ENCODE peak calls at places on chromosomes 2 and 18, in four cellular contexts. One of them, this sample, is unnamed.

GRCh38 chr18:46343940-46344372 is 239.8 kb downstream of the HAUS1 start:
- DNase-seq in HepG2: no peak
- DNase-seq in K562: peak
- DNase-seq in GM12878: peak
- DNase-seq in this sample: no peak

GRCh38 chr2:128731994-128732650 is 413.5 kb upstream of the HS6ST1 start:
- DNase-seq in HepG2: no peak
- DNase-seq in K562: no peak
- DNase-seq in GM12878: no peak
- DNase-seq in this sample: no peak

GRCh38 chr2:44295636-44296359 is 20.5 kb downstream of the SLC3A1 start:
- DNase-seq in HepG2: peak
- DNase-seq in K562: no peak
- DNase-seq in GM12878: no peak
- DNase-seq in this sample: no peak

GRCh38 chr2:232869138-232870001 is 694 bp upstream of the SNORC start:
- DNase-seq in HepG2: peak
- DNase-seq in K562: no peak
- DNase-seq in GM12878: no peak
- DNase-seq in this sample: no peak

GRCh38 chr18:78517973-78518372 is 461.6 kb upstream of the SALL3 start:
- DNase-seq in HepG2: no peak
- DNase-seq in K562: no peak
- DNase-seq in GM12878: no peak
- DNase-seq in this sample: no peak

GRCh38 chr2:188181439-188181838 is 110.2 kb upstream of the GULP1 start:
- DNase-seq in HepG2: no peak
- DNase-seq in K562: no peak
- DNase-seq in GM12878: no peak
- DNase-seq in this sample: no peak

GRCh38 chr2:111160758-111161157 is 40.0 kb downstream of the BCL2L11 start:
- DNase-seq in HepG2: no peak
- DNase-seq in K562: no peak
- DNase-seq in GM12878: no peak
- DNase-seq in this sample: no peak

GRCh38 chr2:37344453-37345361 is at the start of gene QPCT:
- DNase-seq in HepG2: no peak
- DNase-seq in K562: peak
- DNase-seq in GM12878: no peak
- DNase-seq in this sample: peak

GRCh38 chr2:205024822-205025518 is 479.7 kb downstream of the PARD3B start:
- DNase-seq in HepG2: peak
- DNase-seq in K562: peak
- DNase-seq in GM12878: no peak
- DNase-seq in this sample: peak

GRCh38 chr2:41482659-41483058 is 565.2 kb upstream of the PKDCC start:
- DNase-seq in HepG2: no peak
- DNase-seq in K562: no peak
- DNase-seq in GM12878: no peak
- DNase-seq in this sample: no peak

GRCh38 chr2:212099658-212100057 is 438.9 kb downstream of the ERBB4 start:
- DNase-seq in HepG2: no peak
- DNase-seq in K562: no peak
- DNase-seq in GM12878: no peak
- DNase-seq in this sample: no peak

GRCh38 chr2:177983183-177983788 is 89.3 kb downstream of the PDE11A start:
- DNase-seq in HepG2: peak
- DNase-seq in K562: peak
- DNase-seq in GM12878: no peak
- DNase-seq in this sample: peak

GRCh38 chr2:31270136-31270535 is 36.2 kb downstream of the EHD3 start:
- DNase-seq in HepG2: no peak
- DNase-seq in K562: no peak
- DNase-seq in GM12878: no peak
- DNase-seq in this sample: no peak

GRCh38 chr2:235216901-235217300 is 265.1 kb downstream of the SH3BP4 start:
- DNase-seq in HepG2: no peak
- DNase-seq in K562: no peak
- DNase-seq in GM12878: no peak
- DNase-seq in this sample: no peak

GRCh38 chr18:24031916-24032315 is 17.4 kb downstream of the TTC39C start:
- DNase-seq in HepG2: no peak
- DNase-seq in K562: no peak
- DNase-seq in GM12878: no peak
- DNase-seq in this sample: no peak

GRCh38 chr18:62939925-62940324 is 224.6 kb downstream of the PHLPP1 start:
- DNase-seq in HepG2: no peak
- DNase-seq in K562: no peak
- DNase-seq in GM12878: no peak
- DNase-seq in this sample: no peak

GRCh38 chr2:160433466-160434172 is 60.0 kb downstream of the RBMS1 start:
- DNase-seq in HepG2: no peak
- DNase-seq in K562: no peak
- DNase-seq in GM12878: no peak
- DNase-seq in this sample: no peak

GRCh38 chr18:68221116-68221724 is 493.7 kb downstream of the TMX3 start:
- DNase-seq in HepG2: no peak
- DNase-seq in K562: no peak
- DNase-seq in GM12878: no peak
- DNase-seq in this sample: no peak

GRCh38 chr18:22230403-22231042 is 61.1 kb downstream of the GATA6 start:
- DNase-seq in HepG2: no peak
- DNase-seq in K562: no peak
- DNase-seq in GM12878: no peak
- DNase-seq in this sample: no peak

GRCh38 chr2:43174368-43175186 is 51.8 kb downstream of the ZFP36L2 start:
- DNase-seq in HepG2: no peak
- DNase-seq in K562: no peak
- DNase-seq in GM12878: peak
- DNase-seq in this sample: no peak

GRCh38 chr2:151967829-151968722 is 130.8 kb downstream of the CACNB4 start:
- DNase-seq in HepG2: no peak
- DNase-seq in K562: no peak
- DNase-seq in GM12878: no peak
- DNase-seq in this sample: no peak

GRCh38 chr2:23378496-23378895 is 6.5 kb upstream of the KLHL29 start:
- DNase-seq in HepG2: no peak
- DNase-seq in K562: no peak
- DNase-seq in GM12878: no peak
- DNase-seq in this sample: no peak

GRCh38 chr2:219398721-219399333 is 11.1 kb upstream of the DNPEP start:
- DNase-seq in HepG2: peak
- DNase-seq in K562: no peak
- DNase-seq in GM12878: no peak
- DNase-seq in this sample: no peak

GRCh38 chr2:167817908-167818307 is 429.5 kb downstream of the STK39 start:
- DNase-seq in HepG2: no peak
- DNase-seq in K562: no peak
- DNase-seq in GM12878: no peak
- DNase-seq in this sample: no peak

GRCh38 chr2:201781583-201782051 is 884 bp upstream of the ALS2 start:
- DNase-seq in HepG2: no peak
- DNase-seq in K562: no peak
- DNase-seq in GM12878: no peak
- DNase-seq in this sample: peak
- TF ChIP-seq TARDBP in HepG2: no peak
- TF ChIP-seq TARDBP in K562: no peak
- TF ChIP-seq TARDBP in GM12878: no peak
- TF ChIP-seq TARDBP in this sample: no peak

GRCh38 chr2:99880148-99880983 is 262.0 kb downstream of the AFF3 start:
- DNase-seq in HepG2: no peak
- DNase-seq in K562: no peak
- DNase-seq in GM12878: no peak
- DNase-seq in this sample: no peak
- TF ChIP-seq TARDBP in HepG2: no peak
- TF ChIP-seq TARDBP in K562: no peak
- TF ChIP-seq TARDBP in GM12878: no peak
- TF ChIP-seq TARDBP in this sample: no peak

DNA sequence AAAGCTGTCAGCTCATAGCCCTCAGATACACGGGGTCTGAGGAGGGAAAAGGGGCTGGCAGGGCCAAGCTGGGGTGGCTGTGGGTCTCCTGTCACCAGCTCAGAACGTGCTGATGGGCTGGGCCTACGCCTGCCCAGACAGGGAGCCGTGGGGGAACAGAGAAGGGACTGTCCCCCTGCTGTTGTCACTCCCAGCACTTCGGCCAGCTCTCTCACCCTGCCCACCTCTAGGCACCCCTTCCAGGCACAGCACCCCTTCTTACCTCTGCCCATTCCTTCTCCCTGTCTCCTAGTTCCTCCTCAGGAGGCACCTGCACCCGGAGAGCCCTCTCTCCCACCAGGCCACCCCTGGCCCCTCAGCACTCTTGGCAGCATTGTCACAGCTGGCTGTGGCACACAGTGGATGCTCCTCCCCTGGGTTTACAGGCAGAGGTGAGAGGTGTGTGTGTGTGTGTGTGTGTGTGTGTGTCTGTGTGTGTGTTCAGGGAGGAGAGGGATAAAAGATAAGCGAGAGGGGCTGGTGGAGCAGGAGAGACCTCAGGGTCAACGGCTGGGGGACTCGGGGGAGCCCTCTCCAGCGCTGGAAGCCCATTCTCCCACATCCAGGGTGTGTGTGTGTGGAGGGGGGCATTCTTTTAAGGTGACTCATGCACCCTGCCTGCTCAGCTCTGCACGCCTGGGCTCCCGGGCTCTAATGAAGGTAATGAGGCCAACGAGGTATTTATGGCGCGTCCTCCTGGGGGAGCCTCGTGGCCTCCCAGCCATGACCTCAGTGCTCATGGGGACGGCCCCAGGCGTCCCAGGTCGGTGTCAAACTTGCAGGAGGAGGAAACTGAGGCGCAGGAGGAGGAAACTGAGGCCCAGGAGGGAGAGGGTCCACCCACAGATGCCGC is 66.1 kb upstream of the SMAD7 start:
- DNase-seq in HepG2: peak
- DNase-seq in K562: peak
- DNase-seq in GM12878: no peak
- DNase-seq in this sample: no peak
- TF ChIP-seq TARDBP in HepG2: no peak
- TF ChIP-seq TARDBP in K562: no peak
- TF ChIP-seq TARDBP in GM12878: no peak
- TF ChIP-seq TARDBP in this sample: no peak

GRCh38 chr2:189534854-189535253 is 45.7 kb downstream of the SLC40A1 start:
- DNase-seq in HepG2: peak
- DNase-seq in K562: no peak
- DNase-seq in GM12878: no peak
- DNase-seq in this sample: no peak
- TF ChIP-seq TARDBP in HepG2: no peak
- TF ChIP-seq TARDBP in K562: no peak
- TF ChIP-seq TARDBP in GM12878: no peak
- TF ChIP-seq TARDBP in this sample: no peak

DNA sequence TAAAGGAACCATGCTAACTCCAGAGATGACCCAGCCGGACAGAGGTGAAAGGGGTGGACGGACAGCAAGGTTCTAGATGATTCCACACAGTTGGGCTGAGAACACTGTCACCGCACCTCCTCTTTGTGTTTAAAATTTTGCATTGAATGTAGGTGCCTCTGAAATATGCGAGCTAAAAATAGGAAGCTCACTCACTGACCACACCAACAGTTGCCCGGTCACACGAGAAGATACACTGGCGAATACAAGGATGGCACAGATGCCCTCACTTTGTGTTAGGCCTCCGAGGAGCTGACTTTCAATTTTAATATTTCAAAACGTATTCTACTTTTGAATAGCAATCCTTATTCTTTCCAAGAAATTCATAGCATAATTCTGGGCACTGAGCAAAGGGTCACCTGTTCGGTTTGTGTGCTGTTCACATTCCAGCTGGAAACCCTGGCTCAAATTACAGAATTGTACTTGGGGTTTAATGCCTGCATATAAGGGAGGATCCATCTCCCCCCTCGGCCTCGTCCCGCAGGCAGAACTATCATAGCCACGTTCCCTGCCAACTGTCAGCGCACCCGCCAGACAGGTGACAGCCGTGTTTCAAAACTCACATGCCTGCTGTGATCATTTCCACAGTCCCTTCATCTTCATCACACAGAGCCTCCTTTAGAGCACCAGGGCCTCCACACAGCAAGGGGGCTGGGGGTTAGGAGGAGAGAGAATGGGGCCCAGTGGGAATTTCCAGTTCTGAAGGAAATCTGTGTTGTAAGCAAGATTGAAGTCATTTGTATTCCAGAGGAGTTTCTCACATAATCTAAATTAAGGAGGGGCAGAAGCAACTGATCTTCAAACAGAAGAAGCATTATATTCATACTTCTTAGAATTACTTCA is 48.2 kb downstream of the ADI1 start:
- DNase-seq in HepG2: no peak
- DNase-seq in K562: no peak
- DNase-seq in GM12878: no peak
- DNase-seq in this sample: no peak
- TF ChIP-seq TARDBP in HepG2: no peak
- TF ChIP-seq TARDBP in K562: no peak
- TF ChIP-seq TARDBP in GM12878: no peak
- TF ChIP-seq TARDBP in this sample: no peak

DNA sequence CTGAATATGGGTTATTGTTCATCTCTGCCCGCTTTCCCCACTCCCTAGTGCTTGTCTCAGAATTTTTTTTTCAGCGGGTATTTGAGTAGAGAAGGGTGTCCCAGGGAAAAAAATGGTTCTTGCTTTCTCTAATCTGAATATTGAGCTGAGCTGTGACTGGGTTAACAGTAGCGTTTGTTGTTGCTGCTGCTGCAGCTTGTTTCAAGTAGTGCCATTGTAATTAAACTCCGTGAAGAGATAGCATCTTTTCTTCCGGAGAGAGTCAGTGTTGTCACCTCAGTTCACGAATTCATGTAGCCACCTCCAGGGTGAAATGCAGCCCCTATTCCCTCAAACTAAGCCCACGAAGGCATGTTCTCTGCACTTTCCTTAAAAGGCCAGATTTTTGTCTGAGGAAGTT is 1.5 kb upstream of the AAK1 start:
- DNase-seq in HepG2: no peak
- DNase-seq in K562: peak
- DNase-seq in GM12878: no peak
- DNase-seq in this sample: no peak
- TF ChIP-seq TARDBP in HepG2: no peak
- TF ChIP-seq TARDBP in K562: no peak
- TF ChIP-seq TARDBP in GM12878: no peak
- TF ChIP-seq TARDBP in this sample: no peak

DNA sequence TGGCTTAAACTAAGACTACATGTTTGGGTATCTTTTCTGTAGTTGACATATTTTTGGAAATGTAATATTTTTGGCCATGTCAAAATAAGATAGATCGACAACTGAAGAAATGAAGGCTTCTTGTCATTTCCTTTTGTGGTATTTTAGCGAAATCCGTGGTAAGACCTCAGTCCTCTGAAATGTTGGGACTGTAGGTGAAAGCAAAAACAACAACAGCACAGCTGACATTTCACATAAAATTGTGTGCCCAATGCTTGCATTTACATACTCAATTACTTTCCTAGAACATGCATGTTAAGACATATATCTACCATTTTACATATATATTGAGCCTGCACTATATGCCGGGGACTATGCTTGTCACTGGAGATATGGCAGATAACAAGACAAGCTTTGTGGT is 50.2 kb downstream of the SPP2 start:
- DNase-seq in HepG2: no peak
- DNase-seq in K562: no peak
- DNase-seq in GM12878: no peak
- DNase-seq in this sample: no peak
- TF ChIP-seq TARDBP in HepG2: no peak
- TF ChIP-seq TARDBP in K562: no peak
- TF ChIP-seq TARDBP in GM12878: no peak
- TF ChIP-seq TARDBP in this sample: no peak

This sample was measured in HEK293T.